ENCODE peak calls at places on chromosomes 5 and 9, in five cellular contexts. V, N, J, K and D are unnamed samples.

GRCh38 chr5:132782101-132782500 is 5.1 kb upstream of the SEPTIN8 start:
- DNase-seq in V (peak), N (peak), J (peak), K (no peak), D (no peak)

GRCh38 chr5:163506726-163507125 is 1.3 kb downstream of the MAT2B start:
- DNase-seq in V (peak), N (peak), J (peak), K (no peak), D (no peak)

GRCh38 chr5:21806271-21806670 is 1046.9 kb downstream of the CDH12 start:
- DNase-seq in V (no peak), N (no peak), J (no peak), K (no peak), D (no peak)

GRCh38 chr9:129990269-129991005 is 52.6 kb downstream of the FNBP1 start:
- DNase-seq in V (no peak), N (no peak), J (no peak), K (no peak), D (no peak)

GRCh38 chr9:84331119-84331791 is 9.3 kb downstream of the SLC28A3 start:
- DNase-seq in V (no peak), N (no peak), J (no peak), K (no peak), D (no peak)

GRCh38 chr5:134083517-134083916 is 31.0 kb upstream of the TCF7 start:
- DNase-seq in V (no peak), N (no peak), J (peak), K (no peak), D (no peak)

GRCh38 chr5:154849791-154850201 is 607 bp downstream of the FAXDC2 start:
- DNase-seq in V (peak), N (no peak), J (no peak), K (no peak), D (no peak)

GRCh38 chr9:110538169-110538568 is 41.4 kb downstream of the SVEP1 start:
- DNase-seq in V (no peak), N (peak), J (peak), K (no peak), D (no peak)

GRCh38 chr5:153476767-153477166 is 13.7 kb upstream of the GRIA1 start:
- DNase-seq in V (no peak), N (no peak), J (peak), K (no peak), D (peak)

GRCh38 chr5:132274050-132274869 is 16.8 kb downstream of the PDLIM4 start:
- DNase-seq in V (no peak), N (no peak), J (no peak), K (no peak), D (no peak)

GRCh38 chr5:136195971-136196577 is 3.1 kb upstream of the SMIM32 start:
- DNase-seq in V (peak), N (no peak), J (no peak), K (no peak), D (no peak)

GRCh38 chr5:4941957-4942830 is 197.9 kb upstream of the ADAMTS16 start:
- DNase-seq in V (no peak), N (no peak), J (no peak), K (peak), D (no peak)

GRCh38 chr5:61290815-61291214 is 41.2 kb upstream of the ZSWIM6 start:
- DNase-seq in V (no peak), N (no peak), J (no peak), K (no peak), D (no peak)

GRCh38 chr5:128093368-128093767 is 9.8 kb downstream of the SLC12A2 start:
- DNase-seq in V (no peak), N (no peak), J (peak), K (no peak), D (no peak)

GRCh38 chr5:175873090-175873454 is 1.7 kb downstream of the CPLX2 start:
- DNase-seq in V (no peak), N (no peak), J (no peak), K (peak), D (no peak)

GRCh38 chr5:179878222-179879002 is 19.8 kb upstream of the MRNIP start:
- DNase-seq in V (no peak), N (no peak), J (peak), K (no peak), D (no peak)

GRCh38 chr9:21991039-21991959 is 2.9 kb downstream of the CDKN2A start:
- DNase-seq in V (no peak), N (no peak), J (no peak), K (no peak), D (no peak)

GRCh38 chr9:134942011-134942410 is 24.3 kb upstream of the FCN1 start:
- DNase-seq in V (no peak), N (no peak), J (no peak), K (no peak), D (no peak)

GRCh38 chr9:133103183-133103986 is 17.7 kb downstream of the RALGDS start:
- DNase-seq in V (peak), N (no peak), J (peak), K (peak), D (no peak)

GRCh38 chr5:151892393-151892792 is 32.3 kb downstream of the GLRA1 start:
- DNase-seq in V (no peak), N (no peak), J (no peak), K (no peak), D (no peak)

GRCh38 chr9:112868956-112869594 is 21.6 kb downstream of the SLC46A2 start:
- DNase-seq in V (no peak), N (no peak), J (no peak), K (no peak), D (no peak)

GRCh38 chr9:93958875-93959682 is 3.9 kb upstream of the BARX1 start:
- DNase-seq in V (no peak), N (no peak), J (peak), K (no peak), D (no peak)

GRCh38 chr5:52491829-52492217 is 295.9 kb upstream of the ITGA1 start:
- DNase-seq in V (no peak), N (no peak), J (no peak), K (no peak), D (no peak)

GRCh38 chr5:176166427-176166826 is 71.8 kb upstream of the SIMC1 start:
- DNase-seq in V (no peak), N (no peak), J (peak), K (no peak), D (no peak)

GRCh38 chr5:143614831-143615230 is 197.1 kb upstream of the HMHB1 start:
- DNase-seq in V (no peak), N (no peak), J (no peak), K (no peak), D (no peak)

GRCh38 chr5:75368391-75368790 is 31.4 kb downstream of the HMGCR start:
- DNase-seq in V (no peak), N (no peak), J (peak), K (no peak), D (peak)

GRCh38 chr5:132397224-132397623 is 27.7 kb downstream of the SLC22A5 start:
- DNase-seq in V (no peak), N (no peak), J (no peak), K (no peak), D (no peak)